ENCODE peak calls at places on chromosomes 16 and 17, in six cellular contexts. One of them, this sample, is unnamed.

GRCh38 chr17:81190591-81190990 is 24.6 kb upstream of the AATK start:
- DNase-seq in HepG2: no peak
- DNase-seq in HCT116: no peak
- DNase-seq in GM12878: no peak
- DNase-seq in H1: no peak
- DNase-seq in SK-N-SH: no peak
- DNase-seq in this sample: no peak

GRCh38 chr17:42751628-42752027 is 6.8 kb upstream of the EZH1 start:
- DNase-seq in HepG2: no peak
- DNase-seq in HCT116: no peak
- DNase-seq in GM12878: no peak
- DNase-seq in SK-N-SH: no peak
- DNase-seq in H1: no peak
- DNase-seq in this sample: no peak

GRCh38 chr16:79714440-79714839 is 113.9 kb upstream of the MAF start:
- DNase-seq in HepG2: no peak
- DNase-seq in HCT116: no peak
- DNase-seq in H1: no peak
- DNase-seq in SK-N-SH: no peak
- DNase-seq in GM12878: no peak
- DNase-seq in this sample: no peak

GRCh38 chr17:55086635-55087058 is 118.1 kb downstream of the STXBP4 start:
- DNase-seq in HCT116: peak
- DNase-seq in H1: no peak
- DNase-seq in GM12878: no peak
- DNase-seq in SK-N-SH: no peak
- DNase-seq in HepG2: no peak
- DNase-seq in this sample: no peak

GRCh38 chr16:263944-264343 is 11.8 kb downstream of the RGS11 start:
- DNase-seq in SK-N-SH: peak
- DNase-seq in H1: no peak
- DNase-seq in HepG2: no peak
- DNase-seq in HCT116: no peak
- DNase-seq in GM12878: no peak
- DNase-seq in this sample: no peak

GRCh38 chr16:11791144-11791828 is 5.8 kb downstream of the ZC3H7A start:
- DNase-seq in HCT116: no peak
- DNase-seq in SK-N-SH: no peak
- DNase-seq in GM12878: no peak
- DNase-seq in H1: no peak
- DNase-seq in HepG2: peak
- DNase-seq in this sample: no peak

GRCh38 chr17:28908640-28909098 is 5.8 kb upstream of the DHRS13 start:
- DNase-seq in SK-N-SH: no peak
- DNase-seq in HepG2: peak
- DNase-seq in HCT116: no peak
- DNase-seq in GM12878: no peak
- DNase-seq in H1: no peak
- DNase-seq in this sample: no peak

GRCh38 chr16:12160249-12160648 is 183.7 kb downstream of the SNX29 start:
- DNase-seq in HepG2: no peak
- DNase-seq in SK-N-SH: no peak
- DNase-seq in HCT116: no peak
- DNase-seq in H1: no peak
- DNase-seq in GM12878: no peak
- DNase-seq in this sample: no peak

GRCh38 chr17:53462393-53462811 is 360.3 kb upstream of the KIF2B start:
- DNase-seq in HepG2: no peak
- DNase-seq in SK-N-SH: peak
- DNase-seq in GM12878: no peak
- DNase-seq in H1: no peak
- DNase-seq in HCT116: no peak
- DNase-seq in this sample: no peak

GRCh38 chr17:69060835-69061234 is at the start of gene ABCA9:
- DNase-seq in SK-N-SH: no peak
- DNase-seq in H1: no peak
- DNase-seq in GM12878: no peak
- DNase-seq in HepG2: no peak
- DNase-seq in HCT116: no peak
- DNase-seq in this sample: no peak

GRCh38 chr16:9901-10665 is 43.3 kb downstream of the POLR3K start:
- DNase-seq in HCT116: no peak
- DNase-seq in HepG2: no peak
- DNase-seq in GM12878: no peak
- DNase-seq in H1: no peak
- DNase-seq in SK-N-SH: no peak
- DNase-seq in this sample: no peak

GRCh38 chr17:13525876-13526275 is 75.9 kb downstream of the HS3ST3A1 start:
- DNase-seq in SK-N-SH: no peak
- DNase-seq in HepG2: no peak
- DNase-seq in H1: no peak
- DNase-seq in HCT116: no peak
- DNase-seq in GM12878: no peak
- DNase-seq in this sample: no peak

GRCh38 chr16:58032710-58033293 is 7.2 kb downstream of the MMP15 start:
- DNase-seq in GM12878: no peak
- DNase-seq in H1: no peak
- DNase-seq in SK-N-SH: peak
- DNase-seq in HepG2: no peak
- DNase-seq in HCT116: no peak
- DNase-seq in this sample: no peak

GRCh38 chr16:29696881-29697331 is 17.9 kb downstream of the QPRT start:
- DNase-seq in H1: no peak
- DNase-seq in HCT116: no peak
- DNase-seq in HepG2: no peak
- DNase-seq in SK-N-SH: no peak
- DNase-seq in GM12878: no peak
- DNase-seq in this sample: no peak

GRCh38 chr17:35291802-35292201 is 48.9 kb downstream of the SLFN5 start:
- DNase-seq in HepG2: no peak
- DNase-seq in SK-N-SH: no peak
- DNase-seq in H1: no peak
- DNase-seq in GM12878: no peak
- DNase-seq in HCT116: no peak
- DNase-seq in this sample: no peak

GRCh38 chr17:1783271-1783670 is 21.4 kb downstream of the SERPINF1 start:
- DNase-seq in H1: no peak
- DNase-seq in HCT116: no peak
- DNase-seq in GM12878: no peak
- DNase-seq in SK-N-SH: no peak
- DNase-seq in HepG2: no peak
- DNase-seq in this sample: no peak

DNA sequence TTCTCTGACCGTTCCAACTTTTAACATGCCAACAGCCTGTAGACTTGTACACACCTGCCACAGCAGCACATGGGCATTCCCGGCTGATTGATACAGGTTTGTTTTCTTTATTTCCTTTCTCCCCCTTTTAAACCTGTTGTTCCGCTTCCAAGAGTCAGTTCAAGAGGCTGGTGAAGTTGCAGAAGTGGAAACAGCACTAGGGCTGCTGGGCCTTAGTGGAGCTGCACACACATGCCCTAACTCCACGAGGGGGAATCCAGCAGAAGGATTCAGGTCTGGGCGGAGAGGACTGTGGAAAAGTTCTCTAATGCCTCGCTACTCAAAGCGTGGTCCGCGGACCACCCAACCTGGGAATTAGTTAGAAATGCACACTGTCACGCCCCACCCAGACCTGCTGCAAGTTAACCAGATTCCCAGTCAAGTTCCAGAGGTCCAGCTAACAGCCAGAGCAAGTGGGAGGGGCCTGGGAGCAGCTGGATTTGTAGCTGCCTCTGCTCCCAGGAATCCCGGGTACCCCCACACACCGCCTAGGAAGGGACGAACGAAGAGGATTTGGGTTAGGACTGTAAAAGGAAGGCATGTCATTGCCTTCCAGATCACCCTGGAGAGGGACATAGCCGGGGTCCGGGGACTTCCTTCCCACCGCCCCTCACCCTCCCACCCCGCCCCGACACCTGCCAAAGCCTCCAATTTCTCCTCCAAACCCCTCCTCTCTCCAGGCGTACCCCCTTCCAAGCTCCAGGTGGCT is 544 bp downstream of the SLC39A11 start:
- DNase-seq in H1: no peak
- DNase-seq in GM12878: no peak
- DNase-seq in HepG2: peak
- DNase-seq in HCT116: no peak
- DNase-seq in SK-N-SH: no peak
- DNase-seq in this sample: peak
- TF ChIP-seq JUND in H1: no peak
- TF ChIP-seq JUND in GM12878: no peak
- TF ChIP-seq JUND in HepG2: no peak
- TF ChIP-seq JUND in HCT116: no peak
- TF ChIP-seq JUND in SK-N-SH: no peak
- TF ChIP-seq JUND in this sample: no peak

GRCh38 chr16:22321340-22322001 is 24.3 kb downstream of the POLR3E start:
- DNase-seq in HepG2: peak
- DNase-seq in H1: no peak
- DNase-seq in SK-N-SH: peak
- DNase-seq in GM12878: peak
- DNase-seq in HCT116: peak
- DNase-seq in this sample: peak
- TF ChIP-seq JUND in HepG2: no peak
- TF ChIP-seq JUND in H1: no peak
- TF ChIP-seq JUND in SK-N-SH: no peak
- TF ChIP-seq JUND in GM12878: no peak
- TF ChIP-seq JUND in HCT116: no peak
- TF ChIP-seq JUND in this sample: no peak

GRCh38 chr16:81443688-81444447 is 740 bp upstream of the CMIP start:
- DNase-seq in H1: no peak
- DNase-seq in HCT116: no peak
- DNase-seq in HepG2: no peak
- DNase-seq in SK-N-SH: no peak
- DNase-seq in GM12878: no peak
- DNase-seq in this sample: no peak
- TF ChIP-seq JUND in H1: no peak
- TF ChIP-seq JUND in HCT116: no peak
- TF ChIP-seq JUND in HepG2: no peak
- TF ChIP-seq JUND in SK-N-SH: no peak
- TF ChIP-seq JUND in GM12878: no peak
- TF ChIP-seq JUND in this sample: no peak

DNA sequence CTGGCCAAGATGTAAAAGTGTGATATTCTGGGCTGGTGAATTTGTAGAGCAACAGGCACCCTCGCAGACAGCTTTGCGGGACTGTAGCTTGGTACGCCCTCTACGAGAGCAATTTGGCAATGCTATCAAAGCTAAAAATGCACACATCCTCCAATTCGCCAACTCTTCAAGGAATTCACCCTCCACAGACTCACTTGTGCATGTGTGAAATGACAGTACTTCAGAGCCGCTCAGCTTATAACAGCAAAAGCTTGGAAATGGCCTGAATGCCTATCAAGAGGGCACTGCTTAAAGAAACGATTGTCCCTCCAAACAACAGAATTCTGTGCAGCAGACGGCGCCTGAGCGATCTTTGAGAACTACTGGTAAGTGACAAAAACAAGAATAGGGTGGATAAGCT is 130.8 kb downstream of the SDK2 start:
- DNase-seq in SK-N-SH: no peak
- DNase-seq in HepG2: no peak
- DNase-seq in GM12878: no peak
- DNase-seq in HCT116: no peak
- DNase-seq in H1: no peak
- DNase-seq in this sample: no peak
- TF ChIP-seq JUND in SK-N-SH: no peak
- TF ChIP-seq JUND in HepG2: no peak
- TF ChIP-seq JUND in GM12878: no peak
- TF ChIP-seq JUND in HCT116: no peak
- TF ChIP-seq JUND in H1: no peak
- TF ChIP-seq JUND in this sample: no peak

GRCh38 chr17:77737442-77738265 is 220.8 kb upstream of the TNRC6C start:
- DNase-seq in HCT116: no peak
- DNase-seq in SK-N-SH: no peak
- DNase-seq in HepG2: no peak
- DNase-seq in H1: no peak
- DNase-seq in GM12878: no peak
- DNase-seq in this sample: no peak
- TF ChIP-seq JUND in HCT116: no peak
- TF ChIP-seq JUND in SK-N-SH: no peak
- TF ChIP-seq JUND in HepG2: no peak
- TF ChIP-seq JUND in H1: no peak
- TF ChIP-seq JUND in GM12878: no peak
- TF ChIP-seq JUND in this sample: no peak

This sample was measured in T47D.